ENCODE peak calls at places on chromosomes 7 and 10, in ten cellular contexts. J is HFFc6, H is ovary, A is PC-3, C is RWPE1, D is HL-60, U is H1, B is bronchial epithelial cell, P is suprapubic skin, I is GM06990. R is an unnamed sample.

GRCh38 chr10:107163904-107164861 is at the start of gene SORCS1:
- DNase-seq in J (no peak), H (peak), A (no peak), C (no peak), D (no peak), U (peak), B (no peak), P (peak), I (no peak), R (no peak)

GRCh38 chr7:149196705-149197171 is 1.4 kb downstream of the ZNF282 start:
- DNase-seq in J (peak), H (no peak), A (peak), C (no peak), D (peak), U (no peak), B (peak), P (no peak), I (peak), R (peak)

GRCh38 chr10:91525939-91526712 is 106.7 kb downstream of the PPP1R3C start:
- DNase-seq in J (no peak), H (no peak), A (no peak), C (no peak), D (no peak), U (no peak), B (no peak), P (no peak), I (no peak), R (no peak)

GRCh38 chr10:112735041-112735690 is 214.9 kb upstream of the TCF7L2 start:
- DNase-seq in J (no peak), H (no peak), A (no peak), C (no peak), D (no peak), U (no peak), B (no peak), P (no peak), I (no peak), R (no peak)

GRCh38 chr10:82643076-82643475 is 768.1 kb downstream of the NRG3 start:
- DNase-seq in J (no peak), H (no peak), A (no peak), C (no peak), D (no peak), U (no peak), B (no peak), P (no peak), I (no peak), R (no peak)

GRCh38 chr7:100684534-100685042 is 9.5 kb downstream of the GIGYF1 start:
- DNase-seq in J (no peak), H (no peak), A (no peak), C (no peak), D (no peak), U (no peak), B (no peak), P (no peak), I (no peak), R (no peak)

GRCh38 chr10:3625959-3626751 is 158.9 kb downstream of the KLF6 start:
- DNase-seq in J (peak), H (no peak), A (peak), C (no peak), D (no peak), U (no peak), B (peak), P (no peak), I (no peak), R (no peak)

GRCh38 chr10:100462709-100463108 is at the start of gene WNT8B:
- DNase-seq in J (no peak), H (no peak), A (no peak), C (no peak), D (no peak), U (no peak), B (no peak), P (no peak), I (no peak), R (no peak)

GRCh38 chr7:158957507-158957900 is 101.1 kb downstream of the DYNC2I1 start:
- DNase-seq in J (no peak), H (no peak), A (peak), C (peak), D (no peak), U (no peak), B (no peak), P (no peak), I (no peak), R (no peak)

GRCh38 chr10:77416327-77417135 is 221.1 kb downstream of the KCNMA1 start:
- DNase-seq in J (peak), H (no peak), A (peak), C (peak), D (no peak), U (no peak), B (peak), P (no peak), I (no peak), R (no peak)

GRCh38 chr7:113040849-113041248 is 45.8 kb downstream of the GPR85 start:
- DNase-seq in J (no peak), H (no peak), A (no peak), C (no peak), D (no peak), U (no peak), B (no peak), P (no peak), I (no peak), R (no peak)

GRCh38 chr10:124653811-124654651 is 90.1 kb downstream of the FAM53B start:
- DNase-seq in J (no peak), H (no peak), A (no peak), C (peak), D (no peak), U (no peak), B (peak), P (no peak), I (no peak), R (no peak)

DNA sequence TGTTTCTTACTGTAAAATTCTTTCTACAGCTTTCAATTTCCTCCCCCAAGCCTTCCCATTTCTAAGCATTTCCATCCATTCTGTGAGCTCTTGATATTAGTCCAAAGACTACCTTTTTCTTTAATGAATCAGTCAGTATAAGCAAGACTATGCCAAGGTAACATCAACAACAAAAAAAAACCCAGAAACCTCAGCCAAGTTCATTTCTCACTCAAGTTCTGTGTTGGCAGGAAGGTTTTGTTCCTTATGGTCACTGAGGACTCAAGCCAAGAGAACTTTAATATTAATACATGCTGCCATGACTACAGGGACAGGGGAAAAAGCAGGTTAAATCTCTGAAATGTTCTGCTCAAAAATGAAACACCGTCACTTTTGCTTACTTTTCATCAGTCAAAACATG is 621.2 kb upstream of the NRP1 start:
- DNase-seq in J (no peak), H (no peak), A (peak), C (no peak), D (no peak), U (no peak), B (no peak), P (no peak), I (no peak), R (no peak)
- TF ChIP-seq CTCF in J (no peak), H (no peak), A (no peak), C (no peak), D (no peak), U (no peak), B (no peak), P (no peak), I (no peak), R (no peak)

GRCh38 chr10:46048152-46048551 is 2.1 kb upstream of the MSMB start:
- DNase-seq in J (no peak), H (no peak), A (peak), C (no peak), D (no peak), U (no peak), B (no peak), P (no peak), I (no peak), R (no peak)
- TF ChIP-seq CTCF in J (no peak), H (no peak), A (no peak), C (no peak), D (no peak), U (no peak), B (no peak), P (no peak), I (no peak), R (no peak)

DNA sequence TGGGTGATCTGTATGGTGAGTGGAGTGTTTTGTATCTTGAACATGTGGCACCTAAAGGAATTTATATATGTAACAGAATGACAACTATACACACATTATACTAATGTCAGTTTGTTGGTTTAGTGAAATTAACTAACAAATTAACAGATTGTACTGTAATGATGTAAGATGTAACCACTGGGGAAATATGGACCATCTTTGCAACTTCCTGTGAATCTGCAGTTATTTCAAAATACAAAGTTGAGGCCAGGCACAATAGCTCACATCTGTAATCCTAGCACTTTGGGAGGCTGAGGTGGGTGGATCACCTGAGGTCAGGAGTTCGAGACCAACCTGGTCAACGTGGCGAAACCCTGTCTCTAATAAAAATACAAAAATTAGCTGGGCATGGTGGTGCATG is 13.5 kb downstream of the WDR37 start:
- DNase-seq in J (no peak), H (no peak), A (no peak), C (no peak), D (peak), U (no peak), B (no peak), P (no peak), I (no peak), R (no peak)
- TF ChIP-seq CTCF in J (no peak), H (no peak), A (no peak), C (no peak), D (no peak), U (no peak), B (no peak), P (no peak), I (no peak), R (no peak)

DNA sequence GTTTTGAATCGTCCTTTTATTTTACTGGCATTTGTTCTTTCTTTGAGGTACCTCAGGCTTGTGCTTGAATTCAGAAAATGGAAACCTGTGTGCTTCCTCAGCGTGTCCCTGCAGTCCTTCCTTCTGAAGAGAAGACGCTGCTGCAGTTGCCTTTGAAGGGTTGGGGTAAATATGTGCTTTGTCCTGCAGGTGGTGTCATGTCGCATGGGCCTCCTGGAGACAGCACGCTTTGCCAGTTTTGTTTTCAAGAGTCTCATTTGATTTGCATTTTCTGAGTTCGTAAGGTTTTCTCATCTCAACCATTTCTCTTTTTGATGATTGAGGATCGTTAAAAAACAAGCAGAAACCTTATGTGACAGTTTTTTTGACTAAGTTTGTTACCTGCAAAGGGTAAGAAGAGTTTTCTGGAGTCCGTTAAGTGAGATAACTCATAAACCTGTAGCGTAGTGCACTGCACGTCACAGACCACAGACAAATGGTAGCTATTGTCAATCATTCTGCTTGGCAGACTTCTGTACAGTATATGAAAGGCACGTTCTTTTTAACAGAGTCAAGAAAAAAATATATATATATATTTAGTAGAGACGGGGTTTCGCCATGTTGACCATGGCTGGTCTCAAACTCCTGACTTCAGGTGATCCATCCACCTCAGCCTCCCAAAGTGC is 57.0 kb downstream of the CDC123 start:
- DNase-seq in J (no peak), H (no peak), A (peak), C (no peak), D (no peak), U (peak), B (no peak), P (peak), I (no peak), R (peak)
- TF ChIP-seq CTCF in J (peak), H (no peak), A (peak), C (no peak), D (no peak), U (peak), B (peak), P (no peak), I (peak), R (peak)

GRCh38 chr7:75667938-75668337 is 70.8 kb downstream of the HIP1 start:
- DNase-seq in J (no peak), H (no peak), A (no peak), C (no peak), D (no peak), U (no peak), B (no peak), P (no peak), I (no peak), R (no peak)
- TF ChIP-seq CTCF in J (no peak), H (no peak), A (no peak), C (no peak), D (no peak), U (no peak), B (no peak), P (no peak), I (no peak), R (no peak)

GRCh38 chr10:20887706-20888535 is 9.2 kb downstream of the NEBL start:
- DNase-seq in J (no peak), H (no peak), A (no peak), C (no peak), D (no peak), U (no peak), B (no peak), P (no peak), I (no peak), R (no peak)

GRCh38 chr10:20890491-20891337 is 6.4 kb downstream of the NEBL start:
- DNase-seq in J (no peak), H (no peak), A (peak), C (no peak), D (no peak), U (no peak), B (peak), P (no peak), I (no peak), R (no peak)

GRCh38 chr10:20891338-20891714 is 5.8 kb downstream of the NEBL start:
- DNase-seq in J (no peak), H (no peak), A (no peak), C (no peak), D (no peak), U (no peak), B (peak), P (no peak), I (no peak), R (no peak)

GRCh38 chr10:20890009-20890408 is 7.1 kb downstream of the NEBL start:
- DNase-seq in J (no peak), H (no peak), A (no peak), C (no peak), D (no peak), U (no peak), B (peak), P (no peak), I (no peak), R (no peak)

GRCh38 chr10:20888620-20889337 is 8.3 kb downstream of the NEBL start:
- DNase-seq in J (no peak), H (no peak), A (no peak), C (no peak), D (no peak), U (no peak), B (no peak), P (no peak), I (no peak), R (no peak)
- TF ChIP-seq CTCF in J (no peak), H (no peak), A (no peak), C (no peak), D (no peak), U (no peak), B (no peak), P (no peak), I (no peak), R (no peak)

GRCh38 chr7:88358534-88358838 is 51.8 kb upstream of the STEAP4 start:
- DNase-seq in J (no peak), H (no peak), A (no peak), C (no peak), D (no peak), U (no peak), B (no peak), P (no peak), I (no peak), R (no peak)

GRCh38 chr7:88357794-88358533 is 51.3 kb upstream of the STEAP4 start:
- DNase-seq in J (no peak), H (no peak), A (peak), C (peak), D (peak), U (no peak), B (peak), P (no peak), I (no peak), R (no peak)

GRCh38 chr7:88354999-88355398 is 48.3 kb upstream of the STEAP4 start:
- DNase-seq in J (no peak), H (no peak), A (no peak), C (no peak), D (peak), U (no peak), B (no peak), P (no peak), I (no peak), R (no peak)

GRCh38 chr7:88358881-88359280 is 52.2 kb upstream of the STEAP4 start:
- DNase-seq in J (no peak), H (no peak), A (no peak), C (no peak), D (no peak), U (no peak), B (no peak), P (no peak), I (no peak), R (no peak)

GRCh38 chr7:88357295-88357694 is 50.6 kb upstream of the STEAP4 start:
- DNase-seq in J (no peak), H (no peak), A (peak), C (no peak), D (peak), U (no peak), B (peak), P (no peak), I (no peak), R (no peak)
- TF ChIP-seq CTCF in J (no peak), H (no peak), A (peak), C (no peak), D (peak), U (peak), B (peak), P (no peak), I (peak), R (peak)

DNA sequence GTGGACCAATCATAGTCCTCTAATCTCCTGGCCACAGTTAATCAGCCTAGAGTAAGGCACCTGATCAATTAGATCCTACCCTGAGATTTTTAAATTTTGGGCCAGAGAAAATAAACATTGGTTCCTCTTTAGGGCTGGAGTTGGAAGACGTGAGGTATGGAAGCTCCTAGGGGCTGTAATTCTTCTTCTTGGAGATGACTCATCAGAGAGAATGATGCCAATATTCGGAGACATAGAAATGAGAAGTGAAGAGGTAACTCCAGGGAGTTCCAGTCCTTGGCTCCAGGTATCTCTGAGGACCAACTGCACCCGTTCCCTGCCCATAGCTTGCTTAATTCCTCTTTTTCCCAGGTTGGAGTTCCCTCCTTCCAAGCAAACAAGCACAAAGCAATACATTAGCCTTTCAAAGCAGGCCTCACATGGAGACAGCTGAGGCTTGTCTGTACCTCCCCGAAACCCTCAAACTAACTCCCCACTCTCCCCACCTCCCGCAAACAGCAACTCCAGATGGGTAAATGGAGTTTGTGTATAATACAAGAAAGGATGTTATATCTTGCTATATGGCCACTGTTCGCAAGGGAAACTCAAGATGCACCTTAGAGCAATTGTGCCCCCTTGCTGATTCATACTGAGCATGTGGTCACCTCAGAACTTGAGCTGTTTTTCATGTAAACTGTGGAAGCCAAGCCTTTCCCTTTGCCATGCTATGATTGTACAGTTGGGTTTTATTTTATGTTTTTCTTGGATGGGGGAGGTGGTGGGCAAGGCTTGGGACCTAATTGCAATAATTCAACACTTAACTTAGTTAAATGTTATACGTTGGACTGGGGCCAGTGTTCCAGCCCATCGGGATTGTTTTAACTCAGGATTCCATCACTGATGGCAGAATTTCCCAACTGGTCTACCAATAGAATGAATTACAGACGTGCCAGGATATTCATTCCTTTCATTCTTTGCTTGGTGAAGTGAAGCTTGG is 29.3 kb downstream of the PIK3AP1 start:
- DNase-seq in J (no peak), H (no peak), A (no peak), C (no peak), D (no peak), U (no peak), B (no peak), P (no peak), I (no peak), R (no peak)
- TF ChIP-seq CTCF in J (no peak), H (no peak), A (no peak), C (no peak), D (no peak), U (no peak), B (no peak), P (no peak), I (peak), R (no peak)

DNA sequence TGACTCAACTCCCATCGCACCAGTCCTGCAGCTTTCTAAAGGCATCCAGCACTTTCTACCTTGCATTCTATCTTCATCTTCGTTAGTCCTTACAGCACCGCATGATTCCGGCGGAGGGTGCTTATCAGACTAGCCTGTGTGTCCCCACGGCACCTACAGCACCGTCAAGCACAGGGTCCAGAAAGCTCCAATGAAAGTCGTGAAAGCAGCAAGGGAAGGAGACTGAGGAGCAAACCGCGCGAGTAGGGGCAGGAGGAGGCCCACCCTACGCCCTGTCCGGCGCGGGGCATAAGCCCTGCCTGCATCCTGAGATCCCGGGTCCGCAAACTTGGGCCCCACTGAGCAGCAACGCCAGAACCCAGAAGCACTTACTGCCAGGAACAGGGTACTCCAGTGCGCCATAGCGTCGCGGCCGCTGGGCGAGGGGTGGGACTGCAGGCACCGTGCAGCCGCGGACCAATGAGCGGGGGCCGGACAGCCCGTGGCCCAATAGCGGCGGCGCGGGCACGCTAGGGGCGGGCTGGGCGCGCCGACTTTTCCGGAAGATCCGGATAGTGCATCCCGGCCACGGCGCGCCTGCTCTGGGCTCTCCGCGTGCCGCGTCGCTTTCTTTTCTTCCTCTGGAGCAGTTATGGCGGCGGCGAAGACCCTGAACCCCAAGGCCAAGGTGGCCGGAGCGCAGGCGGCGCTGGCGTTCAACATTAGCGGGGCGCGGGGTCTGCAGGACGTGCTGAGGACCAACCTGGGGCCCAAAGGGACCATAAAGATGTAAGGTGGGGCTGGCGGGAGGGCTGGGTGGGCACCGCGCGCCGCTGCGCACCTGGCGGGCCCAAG is 122.1 kb upstream of the VKORC1L1 start:
- DNase-seq in J (peak), H (peak), A (peak), C (peak), D (peak), U (peak), B (peak), P (peak), I (peak), R (peak)
- TF ChIP-seq CTCF in J (peak), H (no peak), A (no peak), C (no peak), D (no peak), U (no peak), B (no peak), P (no peak), I (no peak), R (no peak)

R was measured in GM10248.